ENCODE peak calls at places on chromosome 14, in seven cellular contexts. Z, L, X, E, V, W and C are unnamed samples.

GRCh38 chr14:53032838-53033390 is 82.1 kb upstream of the FERMT2 start:
- DNase-seq in Z (no peak), L (no peak), X (no peak), E (no peak), V (peak; percentile 43), W (no peak), C (no peak)

GRCh38 chr14:101584049-101584859 is 23.0 kb downstream of the DIO3 start:
- DNase-seq in Z (no peak), L (peak; percentile 87), X (no peak), E (peak; percentile 21), V (no peak), W (no peak), C (peak; percentile 8)

GRCh38 chr14:97336179-97336578 is 539.0 kb downstream of the VRK1 start:
- DNase-seq in Z (no peak), L (no peak), X (no peak), E (no peak), V (no peak), W (no peak), C (no peak)

GRCh38 chr14:68320495-68320894 is 472.4 kb downstream of the ZFP36L1 start:
- DNase-seq in Z (no peak), L (no peak), X (no peak), E (no peak), V (no peak), W (no peak), C (no peak)

GRCh38 chr14:100822921-100823320 is 3.0 kb upstream of the MEG3 start:
- DNase-seq in Z (no peak), L (peak; percentile 31), X (no peak), E (no peak), V (peak; percentile 33), W (no peak), C (no peak)

GRCh38 chr14:99720941-99721791 is 37.1 kb downstream of the CYP46A1 start:
- DNase-seq in Z (no peak), L (no peak), X (no peak), E (no peak), V (no peak), W (no peak), C (no peak)

GRCh38 chr14:65412881-65413738 is 580 bp downstream of the FUT8 start:
- DNase-seq in Z (no peak), L (no peak), X (peak; percentile 75), E (peak; percentile 14), V (peak; percentile 72), W (peak; percentile 47), C (no peak)

GRCh38 chr14:23286020-23286903 is at the start of gene HOMEZ:
- DNase-seq in Z (peak; percentile 98), L (peak; percentile 92), X (peak; percentile 99), E (peak; percentile 99), V (peak; percentile 98), W (peak; percentile 99), C (peak; percentile 97)

GRCh38 chr14:65462411-65462810 is 49.9 kb downstream of the FUT8 start:
- DNase-seq in Z (peak; percentile 82), L (peak; percentile 19), X (no peak), E (no peak), V (peak; percentile 11), W (peak; percentile 43), C (peak; percentile 33)

GRCh38 chr14:22875003-22875747 is 3.6 kb downstream of the LRP10 start:
- DNase-seq in Z (no peak), L (no peak), X (no peak), E (no peak), V (no peak), W (no peak), C (no peak)

GRCh38 chr14:55102141-55102547 is 26.9 kb upstream of the LGALS3 start:
- DNase-seq in Z (peak; percentile 85), L (peak; percentile 99), X (peak; percentile 81), E (peak; percentile 73), V (peak; percentile 100), W (peak; percentile 76), C (peak; percentile 100)

GRCh38 chr14:102592969-102593840 is 756 bp downstream of the RCOR1 start:
- DNase-seq in Z (peak; percentile 69), L (no peak), X (peak; percentile 61), E (peak; percentile 57), V (no peak), W (no peak), C (no peak)

GRCh38 chr14:77170045-77170444 is 11.6 kb upstream of the TMEM63C start:
- DNase-seq in Z (no peak), L (no peak), X (no peak), E (no peak), V (no peak), W (no peak), C (no peak)

GRCh38 chr14:33509927-33510535 is 440.8 kb downstream of the EGLN3 start:
- DNase-seq in Z (no peak), L (no peak), X (no peak), E (no peak), V (peak; percentile 64), W (peak; percentile 89), C (peak; percentile 85)

GRCh38 chr14:29925736-29926135 is 1.9 kb downstream of the PRKD1 start:
- DNase-seq in Z (no peak), L (no peak), X (peak; percentile 37), E (no peak), V (peak; percentile 21), W (no peak), C (no peak)

GRCh38 chr14:29927596-29928341 is at the start of gene PRKD1:
- DNase-seq in Z (peak; percentile 3), L (no peak), X (peak; percentile 86), E (peak; percentile 63), V (peak; percentile 75), W (peak; percentile 7), C (no peak)

GRCh38 chr14:29925106-29925722 is 2.4 kb downstream of the PRKD1 start:
- DNase-seq in Z (no peak), L (no peak), X (peak; percentile 85), E (no peak), V (peak; percentile 43), W (peak; percentile 9), C (no peak)

GRCh38 chr14:29926701-29927595 is 699 bp downstream of the PRKD1 start:
- DNase-seq in Z (peak; percentile 10), L (no peak), X (peak; percentile 96), E (peak; percentile 49), V (peak; percentile 45), W (peak; percentile 3), C (no peak)

DNA sequence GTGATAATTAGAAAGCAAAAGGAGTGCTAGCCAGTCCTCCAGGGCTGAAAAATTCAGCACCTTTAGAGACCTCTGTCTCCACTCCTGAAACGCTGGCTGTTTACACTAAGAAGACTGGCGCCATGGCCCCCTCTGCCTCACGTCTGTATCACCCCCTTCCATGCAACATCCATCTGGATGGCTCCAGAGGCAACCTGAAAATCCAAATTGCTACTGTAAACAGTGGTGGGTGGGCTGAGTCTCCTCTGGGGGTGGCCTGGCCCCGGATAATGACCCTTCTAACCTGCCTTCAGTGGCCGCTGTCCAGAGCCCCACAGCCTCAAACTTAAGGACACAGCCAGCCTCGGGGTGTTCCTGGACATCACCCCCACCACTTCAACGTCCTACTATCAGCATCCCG is 1.4 kb downstream of the PRKD1 start:
- DNase-seq in Z (no peak), L (no peak), X (peak; percentile 77), E (no peak), V (no peak), W (no peak), C (no peak)
- H3K4me3 ChIP-seq in Z (no peak overlapping the region), L (peak overlapping the region; percentile 90), X (peak overlapping the region; percentile 9), E (peak overlapping the region; percentile 79), V (peak overlapping the region; percentile 84), W (peak overlapping the region; percentile 70), C (peak overlapping the region; percentile 89)

GRCh38 chr14:50063876-50064420 is 52.4 kb downstream of the VCPKMT start:
- DNase-seq in Z (no peak), L (no peak), X (no peak), E (no peak), V (no peak), W (no peak), C (no peak)

GRCh38 chr14:50064993-50065392 is 51.4 kb downstream of the VCPKMT start:
- DNase-seq in Z (peak; percentile 72), L (no peak), X (no peak), E (no peak), V (peak; percentile 52), W (no peak), C (no peak)

GRCh38 chr14:50061664-50062437 is 54.5 kb downstream of the VCPKMT start:
- DNase-seq in Z (peak; percentile 80), L (peak; percentile 39), X (peak; percentile 75), E (no peak), V (peak; percentile 41), W (no peak), C (no peak)

GRCh38 chr14:50060871-50061663 is 55.3 kb downstream of the VCPKMT start:
- DNase-seq in Z (peak; percentile 69), L (peak; percentile 84), X (peak; percentile 90), E (peak; percentile 38), V (peak; percentile 92), W (peak; percentile 93), C (peak; percentile 86)

GRCh38 chr14:50062438-50063039 is 53.8 kb downstream of the VCPKMT start:
- DNase-seq in Z (no peak), L (peak; percentile 75), X (peak; percentile 90), E (no peak), V (peak; percentile 71), W (peak; percentile 75), C (peak; percentile 42)
- H3K4me3 ChIP-seq in Z (peak overlapping the region; percentile 58), L (no peak overlapping the region), X (no peak overlapping the region), E (no peak overlapping the region), V (no peak overlapping the region), W (no peak overlapping the region), C (no peak overlapping the region)

GRCh38 chr14:24677956-24678355 is 44.0 kb upstream of the GZMB start:
- DNase-seq in Z (no peak), L (no peak), X (no peak), E (no peak), V (no peak), W (no peak), C (no peak)

GRCh38 chr14:24670594-24670993 is 36.6 kb upstream of the GZMB start:
- DNase-seq in Z (no peak), L (no peak), X (no peak), E (no peak), V (no peak), W (no peak), C (no peak)

GRCh38 chr14:24673534-24674203 is 39.7 kb upstream of the GZMB start:
- DNase-seq in Z (peak; percentile 57), L (no peak), X (no peak), E (no peak), V (no peak), W (no peak), C (no peak)

GRCh38 chr14:24673059-24673458 is 39.1 kb upstream of the GZMB start:
- DNase-seq in Z (peak; percentile 56), L (no peak), X (no peak), E (no peak), V (no peak), W (no peak), C (no peak)

GRCh38 chr14:24674204-24674970 is 40.4 kb upstream of the GZMB start:
- DNase-seq in Z (peak; percentile 47), L (no peak), X (no peak), E (no peak), V (no peak), W (no peak), C (no peak)
- H3K4me3 ChIP-seq in Z (peak overlapping the region; percentile 7), L (no peak overlapping the region), X (no peak overlapping the region), E (no peak overlapping the region), V (no peak overlapping the region), W (no peak overlapping the region), C (no peak overlapping the region)

DNA sequence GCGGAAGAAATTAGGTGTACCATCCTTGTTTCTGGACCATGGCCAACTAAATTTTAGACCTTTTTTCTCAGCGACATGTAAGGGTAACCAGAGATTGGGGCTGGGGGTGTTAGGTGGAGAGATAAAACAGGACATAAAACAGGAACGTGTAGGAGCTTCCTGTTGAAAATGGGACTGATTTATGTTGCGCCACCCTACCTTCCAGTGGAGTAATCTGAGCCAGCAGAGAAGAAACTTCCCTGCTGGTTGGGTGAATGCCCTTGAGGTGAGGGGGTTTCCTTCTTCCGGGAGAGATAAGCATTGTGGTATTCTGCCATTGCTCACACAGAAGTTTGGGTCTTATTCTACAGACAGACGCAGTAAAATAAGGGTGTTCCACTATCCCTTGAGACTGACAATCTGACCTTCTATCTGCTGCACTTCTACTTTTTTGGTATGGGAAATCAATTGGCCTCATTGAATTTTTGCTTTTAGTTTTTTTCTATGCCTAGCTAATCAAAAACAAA is 417.6 kb downstream of the PCNX1 start:
- DNase-seq in Z (peak; percentile 44), L (no peak), X (peak; percentile 81), E (no peak), V (no peak), W (peak; percentile 6), C (no peak)
- H3K4me3 ChIP-seq in Z (peak overlapping the region; percentile 57), L (no peak overlapping the region), X (no peak overlapping the region), E (no peak overlapping the region), V (no peak overlapping the region), W (no peak overlapping the region), C (no peak overlapping the region)